ENCODE peak calls at places on chromosomes 3 and 15, in eight cellular contexts. Z is small intestine; K is lower lobe of right lung; O is RWPE1; P is Karpas-422; N is epithelial cell of prostate; E is upper lobe of left lung; B is CD4-positive, alpha-beta T cell. L is an unnamed sample.

GRCh38 chr3:69250014-69250413 is 127.6 kb upstream of the LMOD3 start:
- DNase-seq in Z (peak; percentile 54), N (no peak), E (no peak), K (no peak), O (no peak), B (peak; percentile 31), P (no peak), L (peak; percentile 32)

GRCh38 chr15:41794081-41794480 is 19.8 kb downstream of the MAPKBP1 start:
- DNase-seq in P (no peak), E (no peak), Z (no peak), K (no peak), B (no peak), O (no peak), N (no peak), L (no peak)

GRCh38 chr15:36177590-36178281 is 401.7 kb upstream of the CDIN1 start:
- DNase-seq in Z (peak; percentile 34), P (no peak), N (peak; percentile 18), O (no peak), B (no peak), K (no peak), E (no peak), L (no peak)

GRCh38 chr3:133595341-133595740 is 21.9 kb downstream of the CDV3 start:
- DNase-seq in P (peak; percentile 57), Z (no peak), E (no peak), K (no peak), N (peak; percentile 48), B (no peak), O (peak; percentile 78), L (no peak)

GRCh38 chr3:161175506-161175905 is 45.6 kb upstream of the NMD3 start:
- DNase-seq in E (no peak), Z (no peak), B (no peak), K (no peak), N (no peak), O (no peak), P (no peak), L (no peak)

GRCh38 chr3:42839616-42840015 is 30.4 kb downstream of the ACKR2 start:
- DNase-seq in B (peak; percentile 11), Z (peak; percentile 72), P (peak; percentile 87), N (no peak), O (peak; percentile 56), E (no peak), K (no peak), L (peak; percentile 53)

GRCh38 chr15:26891448-26891881 is 24.6 kb downstream of the GABRA5 start:
- DNase-seq in P (peak; percentile 80), E (peak; percentile 31), N (peak; percentile 12), O (peak; percentile 36), Z (peak; percentile 36), K (no peak), B (no peak), L (peak; percentile 44)

GRCh38 chr15:45641374-45641778 is 6.5 kb downstream of the SQOR start:
- DNase-seq in B (no peak), E (peak; percentile 75), P (no peak), K (no peak), N (peak; percentile 93), O (peak; percentile 90), Z (peak; percentile 78), L (no peak)

GRCh38 chr15:77036537-77037474 is 34.1 kb downstream of the TSPAN3 start:
- DNase-seq in B (no peak), K (peak; percentile 41), Z (no peak), N (no peak), O (no peak), E (no peak), P (no peak), L (no peak)

GRCh38 chr3:188749010-188749617 is 422.7 kb upstream of the TPRG1 start:
- DNase-seq in P (peak; percentile 94), E (no peak), O (no peak), K (no peak), B (peak; percentile 29), Z (peak; percentile 52), N (no peak), L (no peak)

GRCh38 chr3:66828303-66828702 is 169.8 kb upstream of the KBTBD8 start:
- DNase-seq in B (no peak), Z (no peak), O (no peak), E (no peak), P (no peak), K (no peak), N (no peak), L (no peak)

GRCh38 chr3:45176912-45177311 is 30.7 kb upstream of the CDCP1 start:
- DNase-seq in N (no peak), K (no peak), Z (no peak), E (no peak), B (no peak), O (no peak), P (no peak), L (no peak)

GRCh38 chr3:45180899-45181298 is 34.7 kb upstream of the CDCP1 start:
- DNase-seq in B (no peak), K (no peak), P (no peak), E (no peak), Z (no peak), O (no peak), N (no peak), L (no peak)

GRCh38 chr3:45178131-45179023 is 32.2 kb upstream of the CDCP1 start:
- DNase-seq in P (no peak), O (no peak), N (no peak), B (no peak), Z (no peak), K (no peak), E (no peak), L (no peak)

GRCh38 chr3:45180051-45180450 is 33.9 kb upstream of the CDCP1 start:
- DNase-seq in N (no peak), O (no peak), E (no peak), P (peak; percentile 37), K (no peak), B (no peak), Z (no peak), L (no peak)

GRCh38 chr3:45179163-45179562 is 33.0 kb upstream of the CDCP1 start:
- DNase-seq in B (no peak), E (no peak), K (no peak), O (no peak), Z (no peak), N (no peak), P (peak; percentile 35), L (no peak)
- H3K27ac ChIP-seq in B (no peak overlapping the region), E (no peak overlapping the region), K (no peak overlapping the region), O (peak overlapping the region; percentile 58), Z (no peak overlapping the region), N (no peak overlapping the region), P (no peak overlapping the region), L (no peak overlapping the region)

DNA sequence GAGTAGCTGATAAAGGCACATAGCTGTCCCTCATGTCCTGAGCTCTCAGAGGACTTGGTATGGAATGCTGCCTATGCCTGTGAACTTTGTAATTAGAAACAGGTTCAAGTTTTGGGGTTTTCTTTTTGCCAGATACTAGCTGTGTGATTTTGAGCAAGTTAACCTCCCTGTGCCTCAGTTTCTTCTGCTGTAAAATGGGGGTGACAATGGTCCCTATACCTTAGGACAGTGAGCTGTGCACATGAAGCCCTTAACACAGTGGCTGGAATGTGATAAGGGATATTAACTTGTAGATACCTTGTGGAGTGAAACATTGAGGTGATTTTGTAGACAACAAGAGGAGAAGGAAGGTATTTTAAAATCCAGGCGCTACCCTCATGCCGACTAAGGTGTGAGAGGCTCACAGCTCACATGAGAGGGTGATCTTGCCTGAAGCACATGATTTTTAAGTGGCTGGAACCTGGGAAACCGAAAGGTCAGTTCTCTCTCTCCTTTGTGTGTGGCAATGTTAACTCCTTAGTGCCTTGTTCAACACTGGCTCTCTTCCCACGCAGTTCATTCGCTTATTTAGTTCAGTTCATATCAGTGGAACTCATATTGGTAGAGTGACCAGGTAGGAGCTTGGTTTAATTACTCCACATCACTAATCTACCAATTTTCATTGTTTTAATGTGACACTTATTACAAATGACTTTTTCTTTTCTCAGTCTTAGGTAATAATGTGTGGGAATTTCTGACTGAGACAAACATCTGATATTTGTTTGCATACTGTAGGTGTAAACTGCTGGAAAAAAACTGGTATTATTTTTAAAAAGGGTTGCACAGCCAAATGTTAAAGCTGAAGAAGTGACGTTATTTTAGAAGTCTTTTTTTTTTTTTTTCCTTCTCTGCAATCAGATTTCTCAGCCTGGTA is 236.2 kb downstream of the ITPR1 start:
- DNase-seq in B (no peak), K (no peak), E (peak; percentile 69), P (no peak), N (no peak), O (no peak), Z (no peak), L (no peak)
- H3K27ac ChIP-seq in B (no peak overlapping the region), K (peak overlapping the region; percentile 38), E (no peak overlapping the region), P (no peak overlapping the region), N (no peak overlapping the region), O (no peak overlapping the region), Z (no peak overlapping the region), L (no peak overlapping the region)

GRCh38 chr15:98669638-98670037 is 21.3 kb downstream of the IGF1R start:
- DNase-seq in O (no peak), B (no peak), E (no peak), Z (no peak), K (no peak), P (no peak), N (no peak), L (no peak)
- H3K27ac ChIP-seq in O (peak overlapping the region; percentile 57), B (no peak overlapping the region), E (peak overlapping the region; percentile 11), Z (no peak overlapping the region), K (no peak overlapping the region), P (no peak overlapping the region), N (peak overlapping the region; percentile 93), L (peak overlapping the region; percentile 38)

GRCh38 chr3:10933021-10933420 is 59.5 kb upstream of the SLC6A1 start:
- DNase-seq in N (no peak), B (no peak), K (peak; percentile 25), E (no peak), Z (no peak), O (no peak), P (no peak), L (no peak)
- H3K27ac ChIP-seq in N (peak overlapping the region; percentile 80), B (no peak overlapping the region), K (no peak overlapping the region), E (no peak overlapping the region), Z (no peak overlapping the region), O (peak overlapping the region; percentile 96), P (no peak overlapping the region), L (no peak overlapping the region)

L was measured in heart right ventricle.